ENCODE peak calls at places on chromosome 13, in seven cellular contexts. I is H1, Z is HCT116, M is HepG2, H is SK-N-SH, G is K562, T is GM12878. F is an unnamed sample. For H3K4me1, the result is how much of the 10 kb centered on the place peaks cover.

GRCh38 chr13:80524447-80525215 is 183.7 kb upstream of the SPRY2 start:
- DNase-seq in I (no peak), Z (peak), M (no peak), H (no peak), G (peak), T (no peak), F (no peak)

GRCh38 chr13:73366241-73366640 is 307.4 kb downstream of the KLF5 start:
- DNase-seq in I (no peak), Z (no peak), M (no peak), H (no peak), G (no peak), T (no peak), F (no peak)

GRCh38 chr13:87078947-87079795 is 592.0 kb upstream of the SLITRK5 start:
- DNase-seq in I (no peak), Z (no peak), M (no peak), H (no peak), G (no peak), T (no peak), F (no peak)

GRCh38 chr13:72400859-72401258 is 326.6 kb downstream of the MZT1 start:
- DNase-seq in I (no peak), Z (no peak), M (no peak), H (no peak), G (no peak), T (no peak), F (no peak)

GRCh38 chr13:79679334-79679733 is 198.4 kb downstream of the NDFIP2 start:
- DNase-seq in I (peak), Z (peak), M (peak), H (peak), G (peak), T (no peak), F (peak)

GRCh38 chr13:113832204-113832603 is 31.7 kb downstream of the GAS6 start:
- DNase-seq in I (no peak), Z (no peak), M (no peak), H (no peak), G (no peak), T (no peak), F (no peak)

GRCh38 chr13:41563501-41564001 is 106.2 kb downstream of the RGCC start:
- DNase-seq in I (no peak), Z (no peak), M (peak), H (no peak), G (no peak), T (no peak), F (no peak)

GRCh38 chr13:74555291-74556001 is 421.2 kb upstream of the KLF12 start:
- DNase-seq in I (no peak), Z (no peak), M (no peak), H (peak), G (no peak), T (no peak), F (no peak)

GRCh38 chr13:90302113-90302512 is 1045.4 kb upstream of the MIR17HG start:
- DNase-seq in I (no peak), Z (no peak), M (no peak), H (no peak), G (no peak), T (no peak), F (no peak)

GRCh38 chr13:36344886-36345437 is 1.2 kb downstream of the SPART start:
- DNase-seq in I (no peak), Z (no peak), M (no peak), H (no peak), G (no peak), T (no peak), F (no peak)

GRCh38 chr13:108987488-108987887 is 358.1 kb downstream of the MYO16 start:
- DNase-seq in I (no peak), Z (no peak), M (no peak), H (no peak), G (no peak), T (no peak), F (no peak)

GRCh38 chr13:24693862-24694471 is 13.8 kb downstream of the ATP12A start:
- DNase-seq in I (no peak), Z (peak), M (peak), H (peak), G (peak), T (no peak), F (no peak)

GRCh38 chr13:44915962-44916361 is 73.3 kb downstream of the NUFIP1 start:
- DNase-seq in I (no peak), Z (no peak), M (no peak), H (no peak), G (no peak), T (no peak), F (no peak)

GRCh38 chr13:33377825-33378224 is 92.3 kb upstream of the STARD13 start:
- DNase-seq in I (no peak), Z (no peak), M (no peak), H (no peak), G (no peak), T (no peak), F (no peak)

GRCh38 chr13:66506979-66507378 is 723.2 kb downstream of the PCDH9 start:
- DNase-seq in I (no peak), Z (no peak), M (no peak), H (no peak), G (no peak), T (no peak), F (no peak)

GRCh38 chr13:109160887-109161669 is 531.7 kb downstream of the MYO16 start:
- DNase-seq in I (no peak), Z (no peak), M (no peak), H (no peak), G (no peak), T (no peak), F (no peak)

GRCh38 chr13:41065098-41065497 is 3.8 kb downstream of the WBP4 start:
- DNase-seq in I (no peak), Z (no peak), M (no peak), H (no peak), G (no peak), T (no peak), F (no peak)

GRCh38 chr13:39777527-39778061 is 122.1 kb downstream of the COG6 start:
- DNase-seq in I (no peak), Z (peak), M (no peak), H (no peak), G (no peak), T (no peak), F (no peak)

GRCh38 chr13:113669871-113670341 is 2.9 kb downstream of the GRK1 start:
- DNase-seq in I (no peak), Z (no peak), M (no peak), H (no peak), G (no peak), T (no peak), F (no peak)

GRCh38 chr13:106617561-106617960 is 49.6 kb upstream of the ARGLU1 start:
- DNase-seq in I (peak), Z (no peak), M (no peak), H (no peak), G (no peak), T (no peak), F (no peak)

GRCh38 chr13:80529734-80530133 is 188.8 kb upstream of the SPRY2 start:
- DNase-seq in I (no peak), Z (no peak), M (no peak), H (no peak), G (no peak), T (no peak), F (no peak)

GRCh38 chr13:76225815-76226489 is 589.8 kb downstream of the LMO7 start:
- DNase-seq in I (no peak), Z (no peak), M (no peak), H (no peak), G (no peak), T (no peak), F (no peak)

GRCh38 chr13:74056829-74057564 is 77.2 kb downstream of the KLF12 start:
- DNase-seq in I (no peak), Z (no peak), M (no peak), H (no peak), G (no peak), T (no peak), F (no peak)

DNA sequence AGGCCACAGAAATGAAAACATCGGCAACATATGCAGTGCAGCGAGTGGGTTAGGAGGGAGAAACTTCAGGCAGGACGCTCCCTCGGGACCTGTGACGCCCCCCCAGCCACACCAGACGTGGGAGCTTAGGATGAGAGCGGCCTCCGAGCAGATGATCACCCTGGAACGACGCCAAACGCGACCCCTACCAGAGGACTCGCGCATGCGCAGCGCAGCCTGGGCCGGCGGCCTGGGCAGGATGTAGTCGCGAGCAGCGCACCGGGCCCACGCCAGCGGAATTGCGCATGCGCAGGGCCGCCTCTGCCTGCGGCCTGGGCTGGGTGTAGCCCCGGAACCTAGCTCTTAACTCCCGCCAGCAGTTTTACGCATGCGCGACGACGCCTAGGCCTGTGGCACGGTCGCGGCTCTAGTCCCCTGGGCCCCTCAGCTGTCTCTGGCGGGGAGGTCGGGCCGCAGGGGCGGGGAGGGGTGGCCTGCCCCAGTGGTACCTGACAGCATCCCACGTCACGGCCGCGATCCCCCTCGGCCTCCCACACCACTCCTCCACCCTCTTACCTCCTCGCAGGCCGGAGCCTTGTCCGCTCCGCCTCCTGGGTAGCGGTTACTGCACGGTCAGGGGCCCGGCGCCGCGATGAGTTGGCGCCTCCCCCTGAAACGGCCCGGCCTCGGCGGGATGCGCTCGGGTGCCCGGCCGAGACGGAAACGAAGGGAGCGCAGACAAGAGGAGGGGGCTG is at the start of gene RCBTB2:
- DNase-seq in I (peak), Z (peak), M (peak), H (peak), G (peak), T (peak), F (peak)
- H3K4me1 ChIP-seq in I (under half), Z (under half), M (under half), H (under half), G (under half), T (under half), F (under half)

DNA sequence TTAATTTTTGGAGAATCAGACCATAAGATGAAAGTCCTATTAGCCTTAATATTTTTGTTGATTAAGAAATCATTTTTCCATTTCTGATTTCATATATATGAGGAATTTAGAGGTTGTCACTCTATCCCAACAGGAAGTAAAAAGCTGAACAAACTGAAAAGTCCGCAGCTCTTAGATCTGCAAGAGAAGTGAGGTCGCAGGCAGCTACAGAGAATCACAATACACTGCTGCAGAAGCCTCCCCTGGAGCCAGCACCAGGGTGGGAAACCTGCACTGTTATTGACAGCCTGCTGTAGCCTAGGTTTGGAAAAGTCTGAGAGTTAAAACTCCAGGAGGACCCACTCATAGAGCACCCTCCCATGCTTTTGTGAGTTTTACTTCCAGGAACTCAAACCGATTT is 29.9 kb downstream of the TNFRSF19 start:
- DNase-seq in I (no peak), Z (no peak), M (no peak), H (no peak), G (no peak), T (no peak), F (no peak)
- H3K4me3 ChIP-seq in I (no peak), Z (no peak), M (no peak), H (no peak), G (no peak), T (no peak), F (no peak)

DNA sequence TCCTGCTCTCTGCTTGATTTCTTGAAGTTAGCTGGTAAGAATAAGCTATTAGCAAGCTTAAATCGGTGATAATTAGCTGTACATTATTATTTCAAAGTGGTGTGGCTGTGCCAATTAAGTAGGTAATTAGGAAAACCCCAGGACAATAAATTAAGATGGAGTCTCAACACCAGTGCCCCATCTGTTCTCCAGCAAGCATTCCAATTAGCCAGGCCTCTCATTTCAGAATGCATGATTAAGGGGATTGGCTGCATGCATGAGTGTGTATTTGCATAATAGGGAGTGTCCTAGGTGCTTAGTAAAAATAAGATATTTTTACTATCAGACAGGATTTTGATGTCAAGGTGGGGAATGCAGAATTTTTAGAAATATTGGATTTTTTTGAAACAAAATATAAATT is 342.4 kb downstream of the GPC5 start:
- DNase-seq in I (no peak), Z (no peak), M (no peak), H (no peak), G (no peak), T (no peak), F (no peak)
- TF ChIP-seq SIN3A in I (no peak), Z (no peak), M (no peak), H (no peak), G (no peak), T (no peak), F (no peak)

GRCh38 chr13:37492061-37492460 is 106.5 kb downstream of the POSTN start:
- DNase-seq in I (no peak), Z (no peak), M (no peak), H (no peak), G (no peak), T (no peak), F (no peak)
- H3K4me1 ChIP-seq in I (under half), Z (under half), M (under half), H (under half), G (under half), T (under half), F (under half)

DNA sequence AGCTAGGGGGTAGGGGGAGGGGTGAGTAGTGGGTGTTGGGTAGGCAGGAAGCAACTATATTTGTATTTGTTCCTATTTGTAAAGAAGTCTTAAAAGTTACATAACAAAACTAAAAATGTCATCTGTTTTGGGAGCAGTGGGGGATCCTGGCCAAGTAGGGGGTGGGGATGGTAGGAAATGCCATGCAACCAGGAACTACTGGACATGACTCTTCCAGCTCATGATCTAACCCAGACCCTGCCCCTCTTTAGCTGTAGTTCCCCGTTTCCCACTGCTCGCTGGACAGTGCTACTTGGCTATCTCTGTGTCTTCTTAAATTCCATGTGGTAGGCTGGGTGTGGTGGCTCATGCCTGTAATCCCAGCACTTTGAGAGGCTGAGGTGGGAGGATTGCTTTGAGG is 3.2 kb downstream of the GTF3A start:
- DNase-seq in I (no peak), Z (no peak), M (no peak), H (no peak), G (no peak), T (no peak), F (no peak)
- H3K4me3 ChIP-seq in I (no peak), Z (peak), M (no peak), H (no peak), G (peak), T (no peak), F (no peak)

DNA sequence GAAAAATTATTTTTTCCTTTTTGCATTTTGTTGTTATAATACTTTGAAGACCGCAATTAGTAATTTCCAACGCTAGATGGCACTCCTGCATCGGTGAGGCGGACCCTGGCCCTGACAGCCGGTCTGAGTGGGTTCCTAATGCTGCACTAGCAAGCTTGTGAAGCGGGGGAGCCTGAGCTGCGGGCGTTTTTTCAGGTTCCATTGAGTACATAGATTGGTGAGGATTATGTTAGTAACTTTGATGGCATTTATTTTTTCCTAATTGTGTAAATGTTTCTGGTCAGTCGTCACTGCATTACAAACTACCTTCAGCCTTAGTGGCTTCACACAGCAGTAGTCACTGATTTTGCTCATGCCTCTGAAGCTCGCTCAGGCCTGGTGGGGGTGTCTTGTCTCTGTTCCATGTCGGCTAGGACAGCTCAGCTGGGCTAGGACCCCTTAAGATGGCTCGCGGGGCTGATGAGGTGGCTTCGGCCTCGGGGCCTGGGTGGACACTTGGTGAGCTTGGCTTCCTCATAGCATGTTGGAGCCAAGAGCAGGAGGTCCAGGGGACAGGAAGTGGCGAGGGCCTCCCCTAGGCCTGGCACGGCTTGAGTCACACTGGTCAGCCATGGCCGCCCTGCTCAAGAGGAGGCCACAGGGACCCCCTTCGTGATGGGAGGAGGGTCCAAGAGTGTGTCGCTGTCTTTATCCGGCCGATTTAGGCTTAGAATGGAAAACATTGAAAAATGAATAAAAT is 25.0 kb downstream of the ERCC5 start:
- DNase-seq in I (peak), Z (peak), M (peak), H (peak), G (peak), T (no peak), F (no peak)
- TF ChIP-seq SIN3A in I (no peak), Z (no peak), M (no peak), H (no peak), G (no peak), T (no peak), F (no peak)

GRCh38 chr13:21009036-21009435 is 52.4 kb downstream of the LATS2 start:
- DNase-seq in I (no peak), Z (no peak), M (no peak), H (no peak), G (no peak), T (no peak), F (no peak)
- H3K4me1 ChIP-seq in I (under half), Z (under half), M (half or more), H (under half), G (under half), T (under half), F (under half)

DNA sequence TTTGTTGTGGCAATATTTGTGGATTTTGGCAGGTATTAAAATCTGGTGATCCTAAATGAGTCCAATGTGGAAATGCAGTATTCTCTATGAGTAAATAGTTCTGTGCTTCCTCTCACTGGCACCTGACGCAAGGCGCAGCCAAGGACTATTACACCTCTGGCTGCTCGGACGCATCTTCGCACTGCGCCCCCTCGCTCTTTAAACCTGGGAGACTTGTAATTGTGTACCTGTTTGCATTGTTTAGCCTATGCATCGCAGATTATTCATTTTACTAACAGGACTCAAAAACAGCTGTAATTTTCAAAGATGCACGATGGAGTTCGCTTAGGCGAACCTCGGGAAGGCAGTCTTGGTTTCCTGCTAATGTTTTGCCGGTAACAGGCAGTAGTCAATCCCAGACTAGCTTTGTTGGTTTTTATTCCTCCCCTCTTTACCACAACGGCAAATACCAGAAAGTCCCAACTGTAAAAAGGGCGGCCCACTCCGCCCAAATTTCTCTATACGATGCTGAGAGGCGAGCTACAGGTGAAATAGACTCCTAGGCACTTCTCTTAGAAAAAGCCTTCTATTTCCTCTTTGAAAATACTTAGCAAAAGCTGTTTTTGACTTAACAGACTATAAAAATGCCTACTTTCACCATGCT is 113.3 kb downstream of the KCNRG start:
- DNase-seq in I (no peak), Z (no peak), M (no peak), H (no peak), G (no peak), T (no peak), F (no peak)
- H3K4me3 ChIP-seq in I (no peak), Z (no peak), M (no peak), H (no peak), G (no peak), T (peak), F (no peak)

DNA sequence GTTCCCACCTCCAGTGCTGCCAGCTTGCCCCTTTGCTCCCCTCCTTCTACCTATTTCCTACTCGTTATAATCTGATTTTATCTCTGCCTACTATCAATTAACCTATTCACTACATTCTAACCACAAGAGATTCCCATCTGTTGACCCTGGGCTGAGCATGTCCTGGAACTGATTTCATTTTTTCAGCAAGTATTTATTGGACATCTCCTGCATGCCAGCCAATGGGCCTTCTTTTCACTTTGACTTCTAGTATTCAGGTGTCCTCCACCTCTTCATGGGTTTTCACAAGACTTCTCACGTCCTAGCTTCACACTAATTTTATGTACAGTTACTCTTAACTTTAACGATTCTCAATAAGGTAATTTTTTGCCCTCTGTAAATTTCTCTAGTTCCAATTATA is 282.7 kb upstream of the KLHL1 start:
- DNase-seq in I (no peak), Z (no peak), M (no peak), H (no peak), G (no peak), T (no peak), F (no peak)
- TF ChIP-seq SIN3A in I (no peak), Z (no peak), M (no peak), H (no peak), G (no peak), T (no peak), F (no peak)